ENCODE peak calls at places on chromosomes 2 and 18, in eight cellular contexts. R, D, H, B, V, M, N and C are unnamed samples. For H3K36me3 and H3K9me3, the result is how much of the 10 kb centered on the place peaks cover.

GRCh38 chr2:69762513-69763494 is 20.9 kb downstream of the ANXA4 start:
- DNase-seq in D (no peak), V (no peak), R (no peak), N (peak), H (no peak), B (no peak), M (no peak), C (no peak)

GRCh38 chr2:202375006-202375610 is 1.0 kb upstream of the BMPR2 start:
- DNase-seq in N (peak), M (peak), B (peak), D (peak), V (peak), R (peak), H (no peak), C (peak)

GRCh38 chr18:12308386-12309100 is 502 bp downstream of the TUBB6 start:
- DNase-seq in N (peak), B (peak), H (no peak), V (peak), D (peak), R (peak), M (peak), C (peak)

GRCh38 chr2:77566131-77566530 is 44.0 kb upstream of the LRRTM4 start:
- DNase-seq in N (no peak), H (no peak), B (no peak), R (no peak), M (no peak), D (no peak), V (no peak), C (no peak)

GRCh38 chr18:78156466-78156865 is 823.2 kb upstream of the SALL3 start:
- DNase-seq in H (no peak), B (no peak), V (no peak), M (no peak), R (no peak), N (no peak), D (no peak), C (no peak)

GRCh38 chr18:47113796-47114540 is 36.3 kb downstream of the HDHD2 start:
- DNase-seq in B (no peak), N (no peak), H (no peak), D (no peak), R (no peak), V (peak), M (no peak), C (no peak)

GRCh38 chr18:46917808-46918600 is 602 bp downstream of the KATNAL2 start:
- DNase-seq in R (peak), B (no peak), H (no peak), N (peak), D (peak), M (no peak), V (peak), C (peak)

GRCh38 chr2:138722316-138722715 is 57.9 kb downstream of the NXPH2 start:
- DNase-seq in H (no peak), M (no peak), N (no peak), B (no peak), D (no peak), V (no peak), R (no peak), C (no peak)

GRCh38 chr2:42905341-42906114 is 113.1 kb upstream of the HAAO start:
- DNase-seq in B (peak), D (no peak), H (no peak), V (no peak), M (no peak), N (peak), R (no peak), C (peak)

GRCh38 chr2:181904022-181904632 is 12.6 kb downstream of the ITPRID2 start:
- DNase-seq in N (peak), H (no peak), D (peak), V (peak), R (no peak), B (no peak), M (no peak), C (no peak)

GRCh38 chr2:10366601-10367270 is 64.0 kb downstream of the HPCAL1 start:
- DNase-seq in D (no peak), H (no peak), N (no peak), B (peak), M (no peak), R (no peak), V (no peak), C (peak)

GRCh38 chr2:150234787-150235512 is 252.5 kb downstream of the RND3 start:
- DNase-seq in D (peak), R (no peak), M (no peak), H (no peak), B (no peak), V (no peak), N (peak), C (no peak)

GRCh38 chr18:12701161-12701560 is 1.4 kb downstream of the CEP76 start:
- DNase-seq in B (no peak), D (no peak), H (no peak), M (no peak), R (no peak), N (no peak), V (no peak), C (no peak)

GRCh38 chr18:27887287-27887686 is 289.6 kb downstream of the CDH2 start:
- DNase-seq in D (no peak), R (no peak), M (no peak), V (no peak), B (no peak), N (no peak), H (no peak), C (no peak)

GRCh38 chr2:170578596-170578995 is 136.5 kb upstream of the SP5 start:
- DNase-seq in H (no peak), M (no peak), B (no peak), V (no peak), R (no peak), D (no peak), N (no peak), C (no peak)

GRCh38 chr18:48660346-48661228 is 121.8 kb downstream of the CTIF start:
- DNase-seq in D (no peak), N (no peak), B (no peak), M (no peak), H (no peak), V (no peak), R (no peak), C (peak)

GRCh38 chr18:75130591-75131274 is 78.2 kb downstream of the PTGR3 start:
- DNase-seq in R (no peak), D (peak), B (peak), M (peak), H (peak), V (peak), N (no peak), C (no peak)

GRCh38 chr2:181430406-181431199 is 26.6 kb upstream of the ITGA4 start:
- DNase-seq in V (no peak), M (no peak), B (no peak), H (no peak), N (no peak), D (peak), R (no peak), C (no peak)

GRCh38 chr2:200467806-200468686 is 41.8 kb downstream of the KCTD18 start:
- DNase-seq in N (no peak), D (no peak), V (no peak), B (no peak), M (no peak), H (no peak), R (no peak), C (no peak)

GRCh38 chr18:65817178-65817577 is 66.4 kb downstream of the CDH7 start:
- DNase-seq in N (no peak), B (no peak), D (no peak), R (no peak), H (no peak), M (no peak), V (peak), C (no peak)

GRCh38 chr2:68282814-68283812 is 30.8 kb upstream of the PPP3R1 start:
- DNase-seq in H (no peak), M (no peak), V (peak), N (no peak), R (no peak), B (peak), D (peak), C (peak)

GRCh38 chr18:46555724-46556123 is 101.3 kb downstream of the LOXHD1 start:
- DNase-seq in M (no peak), H (no peak), R (no peak), V (peak), B (peak), D (no peak), N (peak), C (peak)

GRCh38 chr2:82675186-82675585 is 1783.9 kb downstream of the SUCLG1 start:
- DNase-seq in N (no peak), R (no peak), M (no peak), D (peak), V (no peak), H (no peak), B (no peak), C (no peak)

GRCh38 chr2:44233450-44234128 is 41.7 kb upstream of the SLC3A1 start:
- DNase-seq in N (no peak), M (no peak), R (no peak), H (no peak), V (peak), B (no peak), D (peak), C (no peak)

GRCh38 chr2:237012577-237013237 is 73.0 kb upstream of the COPS8 start:
- DNase-seq in D (peak), R (no peak), V (no peak), H (no peak), N (no peak), M (no peak), B (no peak), C (no peak)

GRCh38 chr2:220043993-220044335 is 416.5 kb downstream of the SLC4A3 start:
- DNase-seq in R (no peak), V (no peak), N (no peak), H (no peak), B (no peak), D (no peak), M (no peak), C (no peak)

GRCh38 chr18:76814256-76814655 is 8.1 kb upstream of the ZNF236 start:
- DNase-seq in D (no peak), M (no peak), R (no peak), V (no peak), H (no peak), B (no peak), N (no peak), C (no peak)

GRCh38 chr2:65901809-65902208 is 469.4 kb upstream of the SPRED2 start:
- DNase-seq in R (no peak), D (no peak), H (no peak), M (no peak), N (no peak), V (no peak), B (no peak), C (no peak)

GRCh38 chr2:25960920-25961319 is 21.4 kb downstream of the KIF3C start:
- DNase-seq in B (no peak), H (no peak), V (no peak), R (no peak), D (peak), M (no peak), N (peak), C (no peak)

GRCh38 chr2:42855221-42855970 is 63.0 kb upstream of the HAAO start:
- DNase-seq in H (no peak), M (peak), D (no peak), N (no peak), B (no peak), V (no peak), R (no peak), C (no peak)

GRCh38 chr2:135904590-135904989 is 28.3 kb upstream of the MCM6 start:
- DNase-seq in H (no peak), N (no peak), V (no peak), R (no peak), D (peak), M (no peak), B (no peak), C (no peak)

GRCh38 chr2:124708661-124709060 is 683.6 kb downstream of the CNTNAP5 start:
- DNase-seq in M (no peak), N (no peak), B (no peak), R (no peak), V (no peak), H (no peak), D (no peak), C (no peak)

GRCh38 chr2:147490612-147491261 is 354.1 kb upstream of the ACVR2A start:
- DNase-seq in N (no peak), R (no peak), H (no peak), B (no peak), M (no peak), V (no peak), D (no peak), C (no peak)

GRCh38 chr2:152648336-152648735 is 68.9 kb downstream of the PRPF40A start:
- DNase-seq in V (peak), N (no peak), B (no peak), D (peak), R (no peak), M (no peak), H (no peak), C (no peak)

DNA sequence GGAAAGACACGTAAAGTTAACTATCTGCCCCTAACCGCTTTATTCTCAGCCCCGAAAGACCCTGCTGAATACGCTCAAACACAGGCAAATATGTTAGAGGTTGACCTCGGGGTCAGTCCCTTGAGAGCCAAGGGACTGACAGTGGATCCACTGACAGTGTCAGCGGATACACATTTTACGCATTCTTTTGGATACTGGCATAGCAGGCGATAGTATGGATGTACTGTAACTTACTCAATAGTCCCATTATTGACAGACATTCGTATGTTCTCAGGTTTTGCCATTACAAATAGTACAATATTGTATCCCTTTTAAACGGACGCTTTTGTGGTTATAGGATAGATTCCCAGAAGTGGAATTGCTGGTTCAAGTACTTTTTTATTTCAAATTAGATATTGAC is 13.4 kb downstream of the ATP6V1B1 start:
- DNase-seq in R (no peak), N (no peak), V (no peak), D (no peak), H (no peak), B (no peak), M (no peak), C (no peak)
- TF ChIP-seq CTCF in R (no peak), N (no peak), V (no peak), D (no peak), H (no peak), B (no peak), M (no peak), C (no peak)

GRCh38 chr2:97653874-97654273 is 8.0 kb downstream of the COX5B start:
- DNase-seq in D (no peak), R (no peak), N (no peak), M (no peak), V (no peak), B (no peak), H (no peak), C (no peak)

GRCh38 chr2:97654324-97654723 is 8.5 kb downstream of the COX5B start:
- DNase-seq in M (no peak), V (no peak), B (no peak), N (no peak), R (no peak), D (no peak), H (no peak), C (no peak)

GRCh38 chr2:97646977-97647376 is 1.1 kb downstream of the COX5B start:
- DNase-seq in N (no peak), V (no peak), B (no peak), H (no peak), R (no peak), M (no peak), D (no peak), C (no peak)

GRCh38 chr2:97654791-97655190 is 8.9 kb downstream of the COX5B start:
- DNase-seq in V (no peak), D (no peak), B (no peak), N (no peak), M (no peak), H (no peak), R (no peak), C (no peak)

DNA sequence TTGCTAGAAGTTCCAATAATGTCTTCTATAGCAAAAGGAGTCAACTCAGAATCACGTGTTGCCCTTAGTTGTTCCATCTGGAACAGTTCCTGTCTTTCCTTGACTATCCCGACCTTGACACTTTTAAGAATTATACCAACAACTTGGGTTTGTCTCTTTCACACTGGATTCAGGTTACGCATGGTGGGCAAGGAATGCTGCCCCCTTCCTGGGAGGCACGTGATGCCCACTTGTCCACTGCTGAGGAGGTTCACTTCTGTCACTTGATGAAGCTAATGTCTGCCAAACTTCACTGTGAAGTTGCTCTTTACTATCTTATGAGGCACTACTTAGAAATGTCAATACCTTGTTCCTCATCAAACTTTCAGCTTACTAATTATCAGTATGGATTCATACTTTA is 5.3 kb downstream of the COX5B start:
- DNase-seq in V (no peak), N (no peak), D (no peak), B (no peak), R (no peak), M (no peak), H (no peak), C (no peak)
- H3K36me3 ChIP-seq in V (under half), N (half or more), D (under half), B (under half), R (under half), M (half or more), H (under half), C (under half)

DNA sequence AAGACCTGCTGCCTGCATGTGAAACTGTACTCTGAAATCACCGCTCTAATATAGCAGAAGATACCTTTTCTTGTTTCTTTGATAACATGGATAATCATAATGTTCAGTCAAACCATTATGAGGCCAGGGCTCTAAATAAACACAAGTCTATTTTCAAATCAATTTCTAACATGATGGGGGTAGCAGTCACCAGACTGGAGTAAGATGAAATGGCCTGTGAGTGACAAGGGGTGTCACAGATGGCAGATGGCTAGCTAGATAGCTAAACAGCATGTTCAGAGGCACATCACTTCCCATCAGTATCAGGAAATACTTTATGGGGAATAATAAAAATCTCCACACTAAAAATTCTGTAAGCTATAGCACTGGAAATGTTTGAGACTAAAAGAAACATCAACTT is 14.0 kb downstream of the MBD2 start:
- DNase-seq in R (no peak), H (no peak), B (no peak), M (no peak), V (no peak), N (no peak), D (no peak), C (no peak)
- H3K9me3 ChIP-seq in R (under half), H (under half), B (under half), M (under half), V (under half), N (under half), D (under half), C (under half)

GRCh38 chr2:100383954-100384353 is 33.5 kb downstream of the CHST10 start:
- DNase-seq in M (no peak), V (no peak), N (no peak), H (no peak), R (no peak), B (no peak), D (no peak), C (no peak)

GRCh38 chr2:100383306-100383705 is 34.2 kb downstream of the CHST10 start:
- DNase-seq in H (no peak), B (no peak), M (no peak), V (no peak), R (no peak), D (no peak), N (no peak), C (no peak)

GRCh38 chr2:100376836-100377235 is 40.6 kb downstream of the CHST10 start:
- DNase-seq in M (peak), R (no peak), B (no peak), H (no peak), N (no peak), D (no peak), V (no peak), C (no peak)

GRCh38 chr2:100380681-100381080 is 36.8 kb downstream of the CHST10 start:
- DNase-seq in N (no peak), B (no peak), V (no peak), M (no peak), H (no peak), R (no peak), D (no peak), C (no peak)

GRCh38 chr2:100381240-100381639 is 36.2 kb downstream of the CHST10 start:
- DNase-seq in B (peak), H (no peak), V (peak), R (no peak), N (peak), D (peak), M (peak), C (peak)
- TF ChIP-seq CTCF in B (peak), H (peak), V (peak), R (peak), N (peak), D (peak), M (peak), C (peak)

DNA sequence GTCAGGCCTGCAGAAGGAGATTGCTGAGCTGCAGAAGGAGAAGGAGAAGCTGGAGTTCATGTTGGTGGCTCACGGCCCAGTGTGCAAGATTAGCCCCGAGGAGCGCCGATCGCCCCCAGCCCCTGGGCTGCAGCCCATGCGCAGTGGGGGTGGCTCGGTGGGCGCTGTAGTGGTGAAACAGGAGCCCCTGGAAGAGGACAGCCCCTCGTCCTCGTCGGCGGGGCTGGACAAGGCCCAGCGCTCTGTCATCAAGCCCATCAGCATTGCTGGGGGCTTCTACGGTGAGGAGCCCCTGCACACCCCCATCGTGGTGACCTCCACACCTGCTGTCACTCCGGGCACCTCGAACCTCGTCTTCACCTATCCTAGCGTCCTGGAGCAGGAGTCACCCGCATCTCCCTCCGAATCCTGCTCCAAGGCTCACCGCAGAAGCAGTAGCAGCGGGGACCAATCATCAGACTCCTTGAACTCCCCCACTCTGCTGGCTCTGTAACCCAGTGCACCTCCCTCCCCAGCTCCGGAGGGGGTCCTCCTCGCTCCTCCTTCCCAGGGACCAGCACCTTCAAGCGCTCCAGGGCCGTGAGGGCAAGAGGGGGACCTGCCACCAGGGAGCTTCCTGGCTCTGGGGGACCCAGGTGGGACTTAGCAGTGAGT is 19.4 kb downstream of the FOSL2 start:
- DNase-seq in N (no peak), M (peak), R (no peak), V (no peak), D (no peak), B (no peak), H (no peak), C (no peak)
- H3K36me3 ChIP-seq in N (half or more), M (half or more), R (under half), V (under half), D (half or more), B (under half), H (half or more), C (half or more)

GRCh38 chr18:56402872-56403516 is 235.4 kb downstream of the TXNL1 start:
- DNase-seq in N (no peak), M (no peak), B (no peak), D (peak), H (no peak), V (no peak), R (no peak), C (no peak)

DNA sequence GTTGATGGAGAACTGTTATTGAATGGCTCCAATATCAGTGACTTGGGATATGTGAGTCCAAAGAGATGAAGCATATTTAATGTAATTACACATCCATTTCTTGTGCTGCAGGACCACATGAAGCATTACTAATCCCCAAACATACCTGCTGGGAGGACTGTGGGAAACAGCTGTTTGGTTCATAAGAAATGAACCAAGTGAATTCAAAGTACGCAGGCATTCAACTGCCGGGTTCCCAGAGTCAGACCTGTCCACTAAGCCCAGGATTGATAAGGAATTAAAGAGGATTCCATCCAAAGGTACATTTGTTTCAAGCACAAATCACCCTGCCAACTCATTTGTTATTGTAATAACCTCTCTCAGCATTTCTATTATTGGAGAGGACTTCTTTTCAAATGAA is 230.8 kb downstream of the TXNL1 start:
- DNase-seq in R (no peak), V (peak), D (no peak), B (peak), M (no peak), H (no peak), N (no peak), C (no peak)
- H3K9me3 ChIP-seq in R (under half), V (under half), D (under half), B (under half), M (under half), H (under half), N (under half), C (under half)

GRCh38 chr2:231732604-231733003 is 24.3 kb downstream of the PTMA start:
- DNase-seq in H (no peak), R (no peak), B (no peak), V (no peak), N (no peak), M (no peak), D (no peak), C (no peak)
- TF ChIP-seq CTCF in H (no peak), R (no peak), B (peak), V (no peak), N (no peak), M (no peak), D (no peak), C (peak)